ENCODE peak calls at places on chromosomes 7 and 10, in four cellular contexts. D is H1, F is GM12878, Z is K562. J is an unnamed sample.

GRCh38 chr10:111222961-111223360 is 146.1 kb downstream of the ADRA2A start:
- DNase-seq in D (no peak), F (no peak), Z (no peak), J (no peak)

GRCh38 chr10:42986618-42987017 is 90.3 kb upstream of the RET start:
- DNase-seq in D (no peak), F (no peak), Z (no peak), J (no peak)

GRCh38 chr7:155644971-155645509 is 579 bp downstream of the RBM33 start:
- DNase-seq in D (no peak), F (no peak), Z (peak), J (peak)

GRCh38 chr7:55081067-55081853 is 62.4 kb downstream of the EGFR start:
- DNase-seq in D (no peak), F (no peak), Z (no peak), J (no peak)

GRCh38 chr7:157004839-157005455 is 5.5 kb downstream of the MNX1 start:
- DNase-seq in D (no peak), F (no peak), Z (no peak), J (no peak)

GRCh38 chr10:28676968-28677888 is at the start of gene BAMBI:
- DNase-seq in D (peak), F (no peak), Z (peak), J (peak)

GRCh38 chr10:43585046-43585445 is 10.6 kb upstream of the ZNF239 start:
- DNase-seq in D (no peak), F (no peak), Z (no peak), J (no peak)

GRCh38 chr7:47478017-47478344 is 103.9 kb downstream of the TNS3 start:
- DNase-seq in D (no peak), F (no peak), Z (no peak), J (no peak)

GRCh38 chr7:34096135-34096775 is 190.9 kb downstream of the BMPER start:
- DNase-seq in D (no peak), F (no peak), Z (no peak), J (no peak)

GRCh38 chr10:87721781-87722180 is 62.1 kb downstream of the PAPSS2 start:
- DNase-seq in D (no peak), F (no peak), Z (no peak), J (no peak)

GRCh38 chr10:95236068-95236903 is 42.2 kb downstream of the ACSM6 start:
- DNase-seq in D (no peak), F (peak), Z (no peak), J (no peak)

GRCh38 chr10:131750973-131751826 is 149.6 kb upstream of the PPP2R2D start:
- DNase-seq in D (no peak), F (no peak), Z (no peak), J (peak)

GRCh38 chr7:2728309-2729042 is 40.5 kb downstream of the AMZ1 start:
- DNase-seq in D (no peak), F (no peak), Z (no peak), J (no peak)

GRCh38 chr7:157870644-157871290 is 534.0 kb downstream of the DNAJB6 start:
- DNase-seq in D (no peak), F (no peak), Z (no peak), J (no peak)

GRCh38 chr7:105672820-105673219 is 91.5 kb upstream of the EFCAB10 start:
- DNase-seq in D (no peak), F (no peak), Z (no peak), J (no peak)

GRCh38 chr10:31299119-31299518 is 19.9 kb upstream of the ZEB1 start:
- DNase-seq in D (no peak), F (no peak), Z (no peak), J (no peak)

GRCh38 chr10:11830836-11831519 is 7.8 kb downstream of the PROSER2 start:
- DNase-seq in D (no peak), F (no peak), Z (no peak), J (no peak)

GRCh38 chr10:99535764-99536399 is 3.1 kb downstream of the NKX2-3 start:
- DNase-seq in D (no peak), F (no peak), Z (no peak), J (no peak)

GRCh38 chr7:148153611-148154010 is 437.0 kb upstream of the C7orf33 start:
- DNase-seq in D (no peak), F (no peak), Z (no peak), J (no peak)

GRCh38 chr7:158976468-158976848 is 120.1 kb downstream of the DYNC2I1 start:
- DNase-seq in D (no peak), F (peak), Z (no peak), J (peak)

GRCh38 chr7:70696139-70696782 is 435.7 kb upstream of the GALNT17 start:
- DNase-seq in D (no peak), F (no peak), Z (no peak), J (no peak)

GRCh38 chr10:77873558-77874380 is 52.8 kb downstream of the DLG5 start:
- DNase-seq in D (no peak), F (peak), Z (peak), J (peak)

DNA sequence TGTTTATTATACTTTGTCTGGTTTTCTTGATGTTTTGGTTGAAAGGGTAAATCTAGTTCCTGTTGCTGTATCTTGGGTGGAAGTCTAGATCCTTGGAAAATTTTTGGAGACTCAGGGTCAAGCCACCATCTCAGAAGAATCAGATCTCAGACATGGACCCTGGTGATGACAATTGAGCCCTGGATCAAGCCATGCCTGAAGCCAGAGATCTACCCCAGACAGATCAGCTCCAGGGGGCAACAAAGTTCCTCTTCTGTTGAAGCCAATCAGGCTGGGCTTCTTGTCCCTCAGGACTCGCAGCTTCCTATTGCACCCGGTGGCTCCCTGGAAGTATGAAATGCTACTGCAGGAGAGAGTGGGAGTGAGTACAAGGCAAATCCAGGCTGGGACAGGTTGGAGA is 106.9 kb downstream of the UNCX start:
- DNase-seq in D (no peak), F (no peak), Z (no peak), J (no peak)
- TF ChIP-seq BRCA1 in D (no peak), F (no peak), Z (no peak), J (no peak)

DNA sequence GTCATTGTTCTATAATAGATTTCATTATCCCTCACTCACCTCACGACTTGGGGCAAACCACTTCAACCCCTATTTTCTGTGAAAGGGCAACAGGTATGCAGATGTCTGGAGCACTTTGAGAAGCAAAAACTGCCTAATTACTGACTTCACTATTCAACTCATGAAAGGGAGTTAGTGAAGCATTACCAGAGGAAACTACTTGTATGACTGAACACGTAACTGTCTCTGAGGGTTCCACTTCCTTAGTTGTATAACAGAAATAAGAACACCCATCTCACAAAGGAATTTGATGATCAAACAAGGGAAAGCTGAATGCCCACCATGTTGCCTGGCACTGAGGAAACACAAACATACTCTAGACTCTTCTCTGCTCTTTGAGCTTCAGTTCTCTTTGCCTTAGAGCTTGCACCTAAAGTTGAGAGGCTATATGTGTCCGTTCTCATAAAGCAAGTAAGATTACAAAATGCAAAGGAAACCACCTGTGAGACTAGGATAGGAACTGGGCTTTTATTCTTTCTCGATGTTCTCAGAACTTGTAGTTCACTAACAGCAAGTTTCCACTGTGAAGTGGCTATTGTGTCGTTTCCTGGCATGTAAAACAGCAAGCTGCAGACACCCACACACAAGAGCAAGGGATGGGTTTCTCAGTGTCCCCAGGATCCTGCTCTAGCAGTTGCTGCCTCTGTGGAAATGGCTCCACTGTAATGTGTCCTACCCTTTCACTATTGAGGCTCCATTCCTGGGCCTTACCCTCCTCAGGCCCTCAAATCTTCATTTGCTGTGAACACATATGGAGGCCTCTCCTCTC is 2.6 kb downstream of the TMEM243 start:
- DNase-seq in D (no peak), F (peak), Z (no peak), J (no peak)
- TF ChIP-seq BRCA1 in D (no peak), F (no peak), Z (no peak), J (no peak)

GRCh38 chr10:22742678-22743077 is 28.3 kb upstream of the PIP4K2A start:
- DNase-seq in D (no peak), F (peak), Z (no peak), J (no peak)
- TF ChIP-seq BRCA1 in D (no peak), F (no peak), Z (no peak), J (no peak)

GRCh38 chr7:151897951-151898686 is 21.2 kb upstream of the PRKAG2 start:
- DNase-seq in D (no peak), F (no peak), Z (no peak), J (no peak)

GRCh38 chr7:151895695-151896485 is 19.0 kb upstream of the PRKAG2 start:
- DNase-seq in D (no peak), F (no peak), Z (no peak), J (no peak)

GRCh38 chr7:151897201-151897711 is 20.3 kb upstream of the PRKAG2 start:
- DNase-seq in D (no peak), F (no peak), Z (no peak), J (no peak)

GRCh38 chr7:151895008-151895661 is 18.2 kb upstream of the PRKAG2 start:
- DNase-seq in D (no peak), F (no peak), Z (no peak), J (no peak)

DNA sequence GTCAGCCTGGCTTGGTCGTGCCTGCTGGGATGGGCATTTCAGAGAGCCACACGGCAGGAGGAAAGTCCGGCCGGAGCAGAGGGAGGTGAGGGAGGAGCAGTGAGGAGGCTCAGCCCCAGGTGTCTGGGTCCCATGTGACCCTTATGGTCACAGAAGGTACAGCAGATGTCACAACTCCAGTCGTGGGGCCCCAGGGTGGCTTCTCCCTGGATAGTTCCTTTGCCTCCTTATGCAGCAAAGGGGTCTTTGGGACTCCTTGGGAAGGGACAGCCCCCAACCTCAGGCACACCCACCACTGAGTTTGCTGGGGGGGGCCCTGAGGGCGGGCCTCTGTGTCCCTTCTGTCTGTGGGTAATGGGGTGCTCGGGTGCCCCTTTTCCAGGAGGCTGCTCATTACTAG is 19.6 kb upstream of the PRKAG2 start:
- DNase-seq in D (no peak), F (no peak), Z (no peak), J (no peak)
- TF ChIP-seq BRCA1 in D (no peak), F (no peak), Z (no peak), J (no peak)

J was measured in HepG2.